ENCODE peak calls at places on chromosomes 3 and 15, in nine cellular contexts. One of them, this sample, is unnamed.

GRCh38 chr3:30495172-30496124 is 111.0 kb upstream of the TGFBR2 start:
- DNase-seq in BJ: no peak
- DNase-seq in CD4-positive, CD25-positive, alpha-beta regulatory T cell: no peak
- DNase-seq in lung: no peak
- DNase-seq in PC-3: peak
- DNase-seq in SW 1271: no peak
- DNase-seq in A549: no peak
- DNase-seq in T-helper 9 cell: no peak
- DNase-seq in amygdala: no peak
- DNase-seq in this sample: no peak

GRCh38 chr3:138833908-138834358 is 795 bp downstream of the PIK3CB start:
- DNase-seq in BJ: no peak
- DNase-seq in CD4-positive, CD25-positive, alpha-beta regulatory T cell: no peak
- DNase-seq in lung: no peak
- DNase-seq in PC-3: no peak
- DNase-seq in SW 1271: no peak
- DNase-seq in A549: no peak
- DNase-seq in T-helper 9 cell: no peak
- DNase-seq in amygdala: peak
- DNase-seq in this sample: no peak

GRCh38 chr15:52557242-52557641 is 11.6 kb downstream of the ARPP19 start:
- DNase-seq in BJ: no peak
- DNase-seq in CD4-positive, CD25-positive, alpha-beta regulatory T cell: no peak
- DNase-seq in lung: no peak
- DNase-seq in PC-3: no peak
- DNase-seq in SW 1271: no peak
- DNase-seq in A549: no peak
- DNase-seq in T-helper 9 cell: no peak
- DNase-seq in amygdala: no peak
- DNase-seq in this sample: no peak

GRCh38 chr3:73625124-73625665 is 454 bp upstream of the PDZRN3 start:
- DNase-seq in BJ: no peak
- DNase-seq in CD4-positive, CD25-positive, alpha-beta regulatory T cell: no peak
- DNase-seq in lung: no peak
- DNase-seq in PC-3: no peak
- DNase-seq in SW 1271: no peak
- DNase-seq in A549: no peak
- DNase-seq in T-helper 9 cell: no peak
- DNase-seq in amygdala: no peak
- DNase-seq in this sample: peak

GRCh38 chr3:185175370-185175987 is 22.6 kb upstream of the C3orf70 start:
- DNase-seq in BJ: no peak
- DNase-seq in CD4-positive, CD25-positive, alpha-beta regulatory T cell: no peak
- DNase-seq in lung: no peak
- DNase-seq in PC-3: no peak
- DNase-seq in SW 1271: no peak
- DNase-seq in A549: no peak
- DNase-seq in T-helper 9 cell: no peak
- DNase-seq in amygdala: peak
- DNase-seq in this sample: peak

GRCh38 chr3:171383206-171384018 is 76.8 kb downstream of the TNIK start:
- DNase-seq in BJ: no peak
- DNase-seq in CD4-positive, CD25-positive, alpha-beta regulatory T cell: no peak
- DNase-seq in lung: no peak
- DNase-seq in PC-3: no peak
- DNase-seq in SW 1271: no peak
- DNase-seq in A549: no peak
- DNase-seq in T-helper 9 cell: no peak
- DNase-seq in amygdala: no peak
- DNase-seq in this sample: no peak

GRCh38 chr3:117168896-117169295 is 459.3 kb downstream of the TUSC7 start:
- DNase-seq in BJ: no peak
- DNase-seq in CD4-positive, CD25-positive, alpha-beta regulatory T cell: no peak
- DNase-seq in lung: no peak
- DNase-seq in PC-3: no peak
- DNase-seq in SW 1271: no peak
- DNase-seq in A549: no peak
- DNase-seq in T-helper 9 cell: no peak
- DNase-seq in amygdala: no peak
- DNase-seq in this sample: no peak

GRCh38 chr3:12963869-12964712 is 109.1 kb downstream of the IQSEC1 start:
- DNase-seq in BJ: no peak
- DNase-seq in CD4-positive, CD25-positive, alpha-beta regulatory T cell: no peak
- DNase-seq in lung: no peak
- DNase-seq in PC-3: no peak
- DNase-seq in SW 1271: no peak
- DNase-seq in A549: no peak
- DNase-seq in T-helper 9 cell: no peak
- DNase-seq in amygdala: no peak
- DNase-seq in this sample: no peak

GRCh38 chr15:43318990-43319771 is 11.2 kb downstream of the LCMT2 start:
- DNase-seq in BJ: no peak
- DNase-seq in CD4-positive, CD25-positive, alpha-beta regulatory T cell: no peak
- DNase-seq in lung: no peak
- DNase-seq in PC-3: no peak
- DNase-seq in SW 1271: no peak
- DNase-seq in A549: no peak
- DNase-seq in T-helper 9 cell: no peak
- DNase-seq in amygdala: no peak
- DNase-seq in this sample: no peak

GRCh38 chr15:96947830-96948229 is 617.3 kb downstream of the NR2F2 start:
- DNase-seq in BJ: no peak
- DNase-seq in CD4-positive, CD25-positive, alpha-beta regulatory T cell: no peak
- DNase-seq in lung: no peak
- DNase-seq in PC-3: no peak
- DNase-seq in SW 1271: no peak
- DNase-seq in A549: no peak
- DNase-seq in T-helper 9 cell: no peak
- DNase-seq in amygdala: no peak
- DNase-seq in this sample: peak

GRCh38 chr3:65597225-65597951 is 441.3 kb downstream of the MAGI1 start:
- DNase-seq in BJ: no peak
- DNase-seq in CD4-positive, CD25-positive, alpha-beta regulatory T cell: no peak
- DNase-seq in lung: no peak
- DNase-seq in PC-3: no peak
- DNase-seq in SW 1271: no peak
- DNase-seq in A549: no peak
- DNase-seq in T-helper 9 cell: no peak
- DNase-seq in amygdala: peak
- DNase-seq in this sample: peak

GRCh38 chr3:33186524-33187367 is 31.9 kb downstream of the SUSD5 start:
- DNase-seq in BJ: no peak
- DNase-seq in CD4-positive, CD25-positive, alpha-beta regulatory T cell: no peak
- DNase-seq in lung: no peak
- DNase-seq in PC-3: peak
- DNase-seq in SW 1271: no peak
- DNase-seq in A549: peak
- DNase-seq in T-helper 9 cell: no peak
- DNase-seq in amygdala: no peak
- DNase-seq in this sample: no peak

GRCh38 chr3:159817136-159817535 is 171.5 kb upstream of the IL12A start:
- DNase-seq in BJ: no peak
- DNase-seq in CD4-positive, CD25-positive, alpha-beta regulatory T cell: no peak
- DNase-seq in lung: no peak
- DNase-seq in PC-3: no peak
- DNase-seq in SW 1271: no peak
- DNase-seq in A549: no peak
- DNase-seq in T-helper 9 cell: no peak
- DNase-seq in amygdala: no peak
- DNase-seq in this sample: no peak

GRCh38 chr3:104526901-104527401 is 839.8 kb upstream of the ALCAM start:
- DNase-seq in BJ: no peak
- DNase-seq in CD4-positive, CD25-positive, alpha-beta regulatory T cell: no peak
- DNase-seq in lung: no peak
- DNase-seq in PC-3: no peak
- DNase-seq in SW 1271: no peak
- DNase-seq in A549: no peak
- DNase-seq in T-helper 9 cell: no peak
- DNase-seq in amygdala: no peak
- DNase-seq in this sample: no peak

GRCh38 chr3:126546013-126546412 is 12.7 kb downstream of the C3orf22 start:
- DNase-seq in BJ: no peak
- DNase-seq in CD4-positive, CD25-positive, alpha-beta regulatory T cell: no peak
- DNase-seq in lung: no peak
- DNase-seq in PC-3: no peak
- DNase-seq in SW 1271: no peak
- DNase-seq in A549: no peak
- DNase-seq in T-helper 9 cell: no peak
- DNase-seq in amygdala: no peak
- DNase-seq in this sample: no peak

GRCh38 chr15:37907136-37907535 is 27.3 kb upstream of the TMCO5A start:
- DNase-seq in BJ: no peak
- DNase-seq in CD4-positive, CD25-positive, alpha-beta regulatory T cell: no peak
- DNase-seq in lung: no peak
- DNase-seq in PC-3: peak
- DNase-seq in SW 1271: no peak
- DNase-seq in A549: no peak
- DNase-seq in T-helper 9 cell: no peak
- DNase-seq in amygdala: no peak
- DNase-seq in this sample: no peak

GRCh38 chr15:37056168-37056893 is 44.0 kb downstream of the MEIS2 start:
- DNase-seq in BJ: no peak
- DNase-seq in CD4-positive, CD25-positive, alpha-beta regulatory T cell: no peak
- DNase-seq in lung: peak
- DNase-seq in PC-3: no peak
- DNase-seq in SW 1271: no peak
- DNase-seq in A549: no peak
- DNase-seq in T-helper 9 cell: no peak
- DNase-seq in amygdala: no peak
- DNase-seq in this sample: peak

GRCh38 chr3:169091196-169091595 is 572.3 kb downstream of the MECOM start:
- DNase-seq in BJ: peak
- DNase-seq in CD4-positive, CD25-positive, alpha-beta regulatory T cell: no peak
- DNase-seq in lung: no peak
- DNase-seq in PC-3: no peak
- DNase-seq in SW 1271: no peak
- DNase-seq in A549: no peak
- DNase-seq in T-helper 9 cell: no peak
- DNase-seq in amygdala: no peak
- DNase-seq in this sample: no peak

GRCh38 chr3:122103821-122104514 is 48.8 kb downstream of the CD86 start:
- DNase-seq in BJ: no peak
- DNase-seq in CD4-positive, CD25-positive, alpha-beta regulatory T cell: no peak
- DNase-seq in lung: no peak
- DNase-seq in PC-3: no peak
- DNase-seq in SW 1271: no peak
- DNase-seq in A549: no peak
- DNase-seq in T-helper 9 cell: no peak
- DNase-seq in amygdala: no peak
- DNase-seq in this sample: no peak

GRCh38 chr3:150449169-150449721 is 41.1 kb downstream of the TSC22D2 start:
- DNase-seq in BJ: peak
- DNase-seq in CD4-positive, CD25-positive, alpha-beta regulatory T cell: no peak
- DNase-seq in lung: no peak
- DNase-seq in PC-3: peak
- DNase-seq in SW 1271: peak
- DNase-seq in A549: no peak
- DNase-seq in T-helper 9 cell: no peak
- DNase-seq in amygdala: no peak
- DNase-seq in this sample: no peak

GRCh38 chr3:171219258-171219657 is 192.7 kb upstream of the SLC2A2 start:
- DNase-seq in BJ: no peak
- DNase-seq in CD4-positive, CD25-positive, alpha-beta regulatory T cell: peak
- DNase-seq in lung: no peak
- DNase-seq in PC-3: no peak
- DNase-seq in SW 1271: no peak
- DNase-seq in A549: no peak
- DNase-seq in T-helper 9 cell: no peak
- DNase-seq in amygdala: no peak
- DNase-seq in this sample: no peak

GRCh38 chr15:70604671-70605070 is 158.7 kb downstream of the UACA start:
- DNase-seq in BJ: no peak
- DNase-seq in CD4-positive, CD25-positive, alpha-beta regulatory T cell: no peak
- DNase-seq in lung: peak
- DNase-seq in PC-3: peak
- DNase-seq in SW 1271: no peak
- DNase-seq in A549: no peak
- DNase-seq in T-helper 9 cell: no peak
- DNase-seq in amygdala: peak
- DNase-seq in this sample: peak

GRCh38 chr15:71747128-71748083 is 62.9 kb upstream of the NR2E3 start:
- DNase-seq in BJ: peak
- DNase-seq in CD4-positive, CD25-positive, alpha-beta regulatory T cell: no peak
- DNase-seq in lung: no peak
- DNase-seq in PC-3: peak
- DNase-seq in SW 1271: peak
- DNase-seq in A549: peak
- DNase-seq in T-helper 9 cell: no peak
- DNase-seq in amygdala: no peak
- DNase-seq in this sample: no peak

GRCh38 chr3:148816971-148817519 is 10.6 kb upstream of the CPB1 start:
- DNase-seq in BJ: no peak
- DNase-seq in CD4-positive, CD25-positive, alpha-beta regulatory T cell: no peak
- DNase-seq in lung: no peak
- DNase-seq in PC-3: no peak
- DNase-seq in SW 1271: no peak
- DNase-seq in A549: no peak
- DNase-seq in T-helper 9 cell: no peak
- DNase-seq in amygdala: no peak
- DNase-seq in this sample: peak

GRCh38 chr15:66085128-66085527 is 168.4 kb downstream of the MEGF11 start:
- DNase-seq in BJ: no peak
- DNase-seq in CD4-positive, CD25-positive, alpha-beta regulatory T cell: peak
- DNase-seq in lung: no peak
- DNase-seq in PC-3: peak
- DNase-seq in SW 1271: no peak
- DNase-seq in A549: no peak
- DNase-seq in T-helper 9 cell: no peak
- DNase-seq in amygdala: no peak
- DNase-seq in this sample: no peak

GRCh38 chr3:113409676-113410075 is 31.6 kb downstream of the CFAP44 start:
- DNase-seq in BJ: no peak
- DNase-seq in CD4-positive, CD25-positive, alpha-beta regulatory T cell: no peak
- DNase-seq in lung: no peak
- DNase-seq in PC-3: no peak
- DNase-seq in SW 1271: no peak
- DNase-seq in A549: no peak
- DNase-seq in T-helper 9 cell: no peak
- DNase-seq in amygdala: no peak
- DNase-seq in this sample: no peak

GRCh38 chr15:58423858-58424608 is 7.8 kb upstream of the LIPC start:
- DNase-seq in BJ: no peak
- DNase-seq in CD4-positive, CD25-positive, alpha-beta regulatory T cell: no peak
- DNase-seq in lung: no peak
- DNase-seq in PC-3: no peak
- DNase-seq in SW 1271: no peak
- DNase-seq in A549: no peak
- DNase-seq in T-helper 9 cell: no peak
- DNase-seq in amygdala: no peak
- DNase-seq in this sample: no peak

GRCh38 chr15:71202712-71203111 is 87.4 kb downstream of the THSD4 start:
- DNase-seq in BJ: no peak
- DNase-seq in CD4-positive, CD25-positive, alpha-beta regulatory T cell: no peak
- DNase-seq in lung: no peak
- DNase-seq in PC-3: no peak
- DNase-seq in SW 1271: no peak
- DNase-seq in A549: no peak
- DNase-seq in T-helper 9 cell: no peak
- DNase-seq in amygdala: no peak
- DNase-seq in this sample: no peak

GRCh38 chr3:69005071-69005816 is 8.2 kb downstream of the EOGT start:
- DNase-seq in BJ: no peak
- DNase-seq in CD4-positive, CD25-positive, alpha-beta regulatory T cell: no peak
- DNase-seq in lung: no peak
- DNase-seq in PC-3: no peak
- DNase-seq in SW 1271: no peak
- DNase-seq in A549: no peak
- DNase-seq in T-helper 9 cell: no peak
- DNase-seq in amygdala: no peak
- DNase-seq in this sample: no peak

GRCh38 chr15:51992953-51993352 is 21.4 kb upstream of the LEO1 start:
- DNase-seq in BJ: no peak
- DNase-seq in CD4-positive, CD25-positive, alpha-beta regulatory T cell: no peak
- DNase-seq in lung: no peak
- DNase-seq in PC-3: peak
- DNase-seq in SW 1271: no peak
- DNase-seq in A549: no peak
- DNase-seq in T-helper 9 cell: no peak
- DNase-seq in amygdala: no peak
- DNase-seq in this sample: no peak

GRCh38 chr3:120284702-120285507 is at the start of gene GPR156:
- DNase-seq in BJ: no peak
- DNase-seq in CD4-positive, CD25-positive, alpha-beta regulatory T cell: no peak
- DNase-seq in lung: no peak
- DNase-seq in PC-3: peak
- DNase-seq in SW 1271: no peak
- DNase-seq in A549: peak
- DNase-seq in T-helper 9 cell: no peak
- DNase-seq in amygdala: no peak
- DNase-seq in this sample: peak